ENCODE peak calls at places on chromosomes 3 and 15, in seven cellular contexts. R is SK-N-SH, X is GM12892, D is GM12878, K is K562, E is HepG2, Q is H1. M is an unnamed sample.

GRCh38 chr3:185280572-185281365 is 26.9 kb upstream of the EHHADH start:
- DNase-seq in R (peak; percentile 54), X (no peak), D (peak; percentile 23), K (peak; percentile 61), E (peak; percentile 78), Q (no peak), M (peak; percentile 21)

GRCh38 chr15:83248151-83248851 is 36.2 kb downstream of the BNC1 start:
- DNase-seq in R (peak; percentile 33), X (no peak), D (peak; percentile 24), K (peak; percentile 26), E (peak; percentile 55), Q (peak; percentile 43), M (no peak)

GRCh38 chr3:41418961-41419691 is 219.8 kb downstream of the CTNNB1 start:
- DNase-seq in R (no peak), X (no peak), D (no peak), K (no peak), E (peak; percentile 15), Q (no peak), M (no peak)

GRCh38 chr15:36882487-36883108 is 217.8 kb downstream of the MEIS2 start:
- DNase-seq in R (no peak), X (no peak), D (no peak), K (no peak), E (no peak), Q (no peak), M (no peak)

GRCh38 chr3:5185093-5185673 is 2.3 kb upstream of the EDEM1 start:
- DNase-seq in R (no peak), X (no peak), D (no peak), K (no peak), E (no peak), Q (no peak), M (no peak)

GRCh38 chr3:133887951-133888703 is 7.6 kb downstream of the RAB6B start:
- DNase-seq in R (no peak), X (no peak), D (no peak), K (no peak), E (no peak), Q (no peak), M (no peak)

GRCh38 chr15:82804575-82804949 is 1.3 kb downstream of the FSD2 start:
- DNase-seq in R (no peak), X (no peak), D (no peak), K (no peak), E (peak; percentile 7), Q (no peak), M (no peak)

GRCh38 chr3:38038447-38038911 is 529 bp upstream of the DLEC1 start:
- DNase-seq in R (no peak), X (no peak), D (no peak), K (no peak), E (no peak), Q (no peak), M (no peak)

GRCh38 chr3:32437898-32438297 is 46.2 kb downstream of the CMTM7 start:
- DNase-seq in R (no peak), X (no peak), D (no peak), K (no peak), E (no peak), Q (no peak), M (no peak)

GRCh38 chr3:16697437-16698258 is 92.4 kb upstream of the DAZL start:
- DNase-seq in R (no peak), X (no peak), D (no peak), K (no peak), E (no peak), Q (no peak), M (no peak)

GRCh38 chr3:37435572-37435971 is 261.2 kb upstream of the LRRFIP2 start:
- DNase-seq in R (no peak), X (no peak), D (no peak), K (peak; percentile 57), E (no peak), Q (no peak), M (no peak)

GRCh38 chr3:16147226-16147625 is 27.3 kb upstream of the GALNT15 start:
- DNase-seq in R (no peak), X (peak; percentile 17), D (no peak), K (no peak), E (no peak), Q (no peak), M (no peak)

GRCh38 chr3:67526246-67526645 is 128.2 kb downstream of the SUCLG2 start:
- DNase-seq in R (no peak), X (no peak), D (no peak), K (no peak), E (no peak), Q (no peak), M (no peak)

GRCh38 chr3:156256945-156257344 is 136.6 kb downstream of the KCNAB1 start:
- DNase-seq in R (no peak), X (no peak), D (no peak), K (no peak), E (no peak), Q (no peak), M (no peak)

GRCh38 chr3:23662079-23662617 is 143.6 kb upstream of the UBE2E1 start:
- DNase-seq in R (no peak), X (no peak), D (no peak), K (no peak), E (no peak), Q (no peak), M (no peak)

GRCh38 chr15:29968099-29968892 is 114.5 kb upstream of the GOLGA8J start:
- DNase-seq in R (peak; percentile 85), X (no peak), D (no peak), K (no peak), E (no peak), Q (no peak), M (no peak)

GRCh38 chr3:57597973-57598351 is 818 bp upstream of the ARF4 start:
- DNase-seq in R (no peak), X (no peak), D (no peak), K (no peak), E (no peak), Q (no peak), M (no peak)

GRCh38 chr3:21798689-21799088 is 47.7 kb upstream of the ZNF385D start:
- DNase-seq in R (no peak), X (no peak), D (no peak), K (no peak), E (no peak), Q (no peak), M (no peak)

GRCh38 chr15:44735482-44736260 is 657 bp upstream of the TRIM69 start:
- DNase-seq in R (peak; percentile 14), X (no peak), D (no peak), K (peak; percentile 47), E (no peak), Q (no peak), M (no peak)

GRCh38 chr3:133506215-133506901 is 67.1 kb upstream of the CDV3 start:
- DNase-seq in R (no peak), X (no peak), D (peak; percentile 93), K (no peak), E (no peak), Q (no peak), M (peak; percentile 36)

GRCh38 chr3:59798372-59799086 is 748.7 kb upstream of the CFAP20DC start:
- DNase-seq in R (no peak), X (no peak), D (no peak), K (no peak), E (peak; percentile 93), Q (no peak), M (no peak)

DNA sequence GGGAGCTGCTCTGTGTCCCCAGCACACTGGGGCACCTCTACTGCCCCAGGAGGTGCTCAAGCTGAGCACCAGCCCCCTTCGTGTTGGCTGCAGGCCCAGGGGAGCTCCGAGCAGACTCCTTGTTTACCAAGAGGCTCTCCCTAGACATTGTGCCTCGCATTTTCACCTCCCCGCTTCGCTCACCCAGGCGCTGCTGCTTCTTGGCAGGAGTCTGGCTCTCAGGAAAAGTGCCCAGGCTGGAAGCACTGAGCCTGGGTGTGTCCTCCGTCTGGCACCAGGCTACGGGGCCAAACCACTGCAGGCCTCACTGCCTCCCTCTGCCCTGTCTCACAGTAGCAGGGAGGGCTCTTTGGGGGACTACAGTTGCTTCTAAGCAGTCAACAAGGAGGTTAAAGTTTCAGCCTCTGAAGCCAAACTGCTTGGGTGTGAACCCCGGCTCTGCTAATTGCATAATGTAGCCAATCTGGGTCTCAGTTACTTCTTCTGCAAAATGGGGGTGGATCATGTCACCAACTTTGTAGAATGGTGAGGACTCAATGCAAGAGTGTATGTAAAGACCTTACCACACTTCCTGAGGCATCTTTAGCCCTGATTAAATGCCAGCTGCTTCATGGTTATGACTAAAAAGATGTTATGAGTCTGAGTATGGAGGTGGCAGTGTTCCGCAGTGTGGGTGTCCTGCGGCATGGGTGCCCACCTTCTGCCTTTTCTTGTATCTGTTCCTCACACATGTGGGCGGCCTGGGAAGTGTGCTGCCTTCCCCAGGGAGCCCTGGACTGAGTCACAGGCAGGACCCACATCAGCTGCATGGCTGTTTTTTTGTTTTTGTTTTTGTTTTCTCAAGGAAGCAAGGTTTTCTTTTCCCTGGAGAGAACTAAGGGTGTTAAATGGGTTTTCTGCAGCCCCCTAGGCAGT is 88.9 kb downstream of the CLSTN2 start:
- DNase-seq in R (no peak), X (no peak), D (no peak), K (no peak), E (no peak), Q (no peak), M (no peak)
- TF ChIP-seq TAF1 in R (no peak), X (no peak), D (no peak), K (no peak), E (no peak), Q (no peak), M (no peak)

DNA sequence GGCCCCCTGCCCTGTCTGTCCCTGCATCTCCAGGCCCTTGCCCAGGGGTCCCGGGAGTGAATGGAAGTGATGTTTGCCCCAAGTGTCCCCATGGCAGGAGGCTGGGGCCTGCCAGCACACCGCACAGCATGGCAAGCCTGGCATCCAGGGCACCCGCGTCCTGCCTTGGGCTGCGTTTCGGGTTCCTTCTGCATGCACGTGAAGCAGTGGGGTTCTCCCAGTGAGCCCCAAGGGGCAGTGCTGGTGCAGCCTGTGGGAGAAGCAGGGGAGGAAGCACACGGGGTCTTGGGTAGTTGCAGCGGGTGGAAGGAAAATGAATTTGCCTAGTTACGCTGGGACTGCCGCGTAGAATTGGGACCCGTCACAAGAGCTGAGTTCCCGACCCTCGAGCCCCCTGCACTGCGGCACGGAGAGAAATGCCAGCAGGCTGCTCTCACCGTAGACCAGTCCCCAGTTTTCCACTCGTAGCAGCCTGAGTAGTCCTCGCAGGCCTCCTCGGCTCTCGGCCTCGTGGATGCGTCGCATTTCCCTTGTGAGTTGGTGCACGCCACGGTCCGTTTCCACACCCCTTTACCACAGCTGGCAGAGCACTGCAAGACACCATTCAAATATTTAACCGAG is 259.5 kb upstream of the LYSMD4 start:
- DNase-seq in R (no peak), X (no peak), D (no peak), K (no peak), E (no peak), Q (no peak), M (no peak)
- TF ChIP-seq TAF1 in R (no peak), X (no peak), D (no peak), K (no peak), E (no peak), Q (no peak), M (no peak)

DNA sequence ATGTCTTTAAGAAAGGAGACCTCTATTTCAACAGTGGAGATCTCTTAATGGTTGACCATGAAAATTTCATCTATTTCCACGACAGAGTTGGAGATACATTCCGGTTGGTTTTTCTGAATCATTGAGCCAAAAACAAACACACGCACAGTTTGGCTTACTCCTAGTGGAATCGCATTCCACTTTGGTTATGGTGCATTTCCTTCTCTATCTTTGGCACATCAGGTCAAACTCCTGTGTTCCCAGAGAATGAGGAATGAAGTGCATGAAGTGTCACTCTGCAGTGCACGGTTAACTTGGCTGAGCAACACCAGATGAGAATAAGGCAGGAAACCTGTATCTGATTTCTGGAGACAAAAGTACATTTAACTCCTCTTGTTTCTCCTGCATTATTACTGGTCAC is 38.5 kb downstream of the HDC start:
- DNase-seq in R (no peak), X (no peak), D (no peak), K (no peak), E (no peak), Q (no peak), M (no peak)
- TF ChIP-seq TAF1 in R (no peak), X (no peak), D (no peak), K (no peak), E (no peak), Q (no peak), M (no peak)

GRCh38 chr3:39920271-39920670 is 110.9 kb downstream of the MYRIP start:
- DNase-seq in R (no peak), X (no peak), D (no peak), K (no peak), E (no peak), Q (no peak), M (no peak)
- TF ChIP-seq TAF1 in R (no peak), X (no peak), D (no peak), K (no peak), E (no peak), Q (no peak), M (no peak)

M was measured in GM12891.